ENCODE peak calls at places on chromosome 12, in eight cellular contexts. One of them, this sample, is unnamed.

GRCh38 chr12:401235-402126 is at the start of gene CCDC77:
- DNase-seq in PC-3: peak; percentile 95
- DNase-seq in left ventricle myocardium inferior: peak; percentile 89
- DNase-seq in OCI-LY7: peak; percentile 96
- DNase-seq in sigmoid colon: peak; percentile 95
- DNase-seq in pancreas: peak; percentile 84
- DNase-seq in testis: peak; percentile 96
- DNase-seq in tibial nerve: peak; percentile 88
- DNase-seq in this sample: peak; percentile 91

GRCh38 chr12:47433876-47434275 is 272.0 kb downstream of the RPAP3 start:
- DNase-seq in testis: no peak
- DNase-seq in PC-3: peak; percentile 5
- DNase-seq in OCI-LY7: no peak
- DNase-seq in left ventricle myocardium inferior: no peak
- DNase-seq in sigmoid colon: no peak
- DNase-seq in tibial nerve: no peak
- DNase-seq in pancreas: no peak
- DNase-seq in this sample: no peak

GRCh38 chr12:1922075-1922709 is 3.7 kb upstream of the CACNA2D4 start:
- DNase-seq in sigmoid colon: peak; percentile 58
- DNase-seq in left ventricle myocardium inferior: no peak
- DNase-seq in testis: peak; percentile 82
- DNase-seq in PC-3: no peak
- DNase-seq in tibial nerve: no peak
- DNase-seq in pancreas: no peak
- DNase-seq in OCI-LY7: peak; percentile 27
- DNase-seq in this sample: no peak

GRCh38 chr12:115998119-115998633 is 279.3 kb downstream of the MED13L start:
- DNase-seq in OCI-LY7: peak; percentile 50
- DNase-seq in testis: no peak
- DNase-seq in PC-3: peak; percentile 81
- DNase-seq in tibial nerve: no peak
- DNase-seq in left ventricle myocardium inferior: no peak
- DNase-seq in sigmoid colon: no peak
- DNase-seq in pancreas: no peak
- DNase-seq in this sample: no peak

GRCh38 chr12:5874514-5874913 is 70.5 kb downstream of the ANO2 start:
- DNase-seq in sigmoid colon: no peak
- DNase-seq in left ventricle myocardium inferior: no peak
- DNase-seq in PC-3: no peak
- DNase-seq in tibial nerve: no peak
- DNase-seq in pancreas: no peak
- DNase-seq in OCI-LY7: no peak
- DNase-seq in testis: no peak
- DNase-seq in this sample: no peak

GRCh38 chr12:131287938-131288797 is 334.5 kb downstream of the ADGRD1 start:
- DNase-seq in OCI-LY7: no peak
- DNase-seq in pancreas: no peak
- DNase-seq in tibial nerve: peak; percentile 4
- DNase-seq in sigmoid colon: peak; percentile 34
- DNase-seq in PC-3: no peak
- DNase-seq in left ventricle myocardium inferior: no peak
- DNase-seq in testis: peak; percentile 8
- DNase-seq in this sample: no peak

GRCh38 chr12:108234155-108234554 is 105.0 kb downstream of the CMKLR1 start:
- DNase-seq in PC-3: no peak
- DNase-seq in pancreas: no peak
- DNase-seq in sigmoid colon: no peak
- DNase-seq in testis: peak; percentile 16
- DNase-seq in left ventricle myocardium inferior: no peak
- DNase-seq in OCI-LY7: no peak
- DNase-seq in tibial nerve: peak; percentile 34
- DNase-seq in this sample: no peak

GRCh38 chr12:28258998-28259397 is 68.7 kb downstream of the CCDC91 start:
- DNase-seq in tibial nerve: no peak
- DNase-seq in testis: no peak
- DNase-seq in pancreas: no peak
- DNase-seq in OCI-LY7: no peak
- DNase-seq in left ventricle myocardium inferior: no peak
- DNase-seq in sigmoid colon: no peak
- DNase-seq in PC-3: peak; percentile 12
- DNase-seq in this sample: no peak

GRCh38 chr12:546265-546919 is 86.7 kb downstream of the B4GALNT3 start:
- DNase-seq in left ventricle myocardium inferior: no peak
- DNase-seq in sigmoid colon: no peak
- DNase-seq in tibial nerve: no peak
- DNase-seq in pancreas: no peak
- DNase-seq in OCI-LY7: no peak
- DNase-seq in testis: peak; percentile 32
- DNase-seq in PC-3: no peak
- DNase-seq in this sample: no peak

GRCh38 chr12:91920276-91920675 is 225.4 kb downstream of the BTG1 start:
- DNase-seq in sigmoid colon: no peak
- DNase-seq in OCI-LY7: no peak
- DNase-seq in tibial nerve: no peak
- DNase-seq in pancreas: no peak
- DNase-seq in PC-3: peak; percentile 44
- DNase-seq in left ventricle myocardium inferior: no peak
- DNase-seq in testis: no peak
- DNase-seq in this sample: no peak

GRCh38 chr12:124700810-124701594 is 133.6 kb upstream of the NCOR2 start:
- DNase-seq in PC-3: peak; percentile 30
- DNase-seq in pancreas: peak; percentile 21
- DNase-seq in OCI-LY7: no peak
- DNase-seq in tibial nerve: peak; percentile 36
- DNase-seq in sigmoid colon: no peak
- DNase-seq in left ventricle myocardium inferior: no peak
- DNase-seq in testis: peak; percentile 74
- DNase-seq in this sample: no peak

GRCh38 chr12:130713581-130713991 is 2.5 kb downstream of the RIMBP2 start:
- DNase-seq in left ventricle myocardium inferior: no peak
- DNase-seq in sigmoid colon: peak; percentile 56
- DNase-seq in tibial nerve: no peak
- DNase-seq in pancreas: no peak
- DNase-seq in PC-3: no peak
- DNase-seq in testis: peak; percentile 22
- DNase-seq in OCI-LY7: no peak
- DNase-seq in this sample: no peak

GRCh38 chr12:132227156-132227555 is 82.9 kb downstream of the NOC4L start:
- DNase-seq in pancreas: no peak
- DNase-seq in sigmoid colon: peak; percentile 28
- DNase-seq in tibial nerve: no peak
- DNase-seq in left ventricle myocardium inferior: no peak
- DNase-seq in PC-3: no peak
- DNase-seq in testis: no peak
- DNase-seq in OCI-LY7: no peak
- DNase-seq in this sample: no peak

GRCh38 chr12:107196681-107197080 is 103.3 kb upstream of the CRY1 start:
- DNase-seq in testis: no peak
- DNase-seq in PC-3: peak; percentile 51
- DNase-seq in tibial nerve: no peak
- DNase-seq in pancreas: no peak
- DNase-seq in OCI-LY7: no peak
- DNase-seq in left ventricle myocardium inferior: no peak
- DNase-seq in sigmoid colon: no peak
- DNase-seq in this sample: no peak

GRCh38 chr12:100199347-100200136 is 1.1 kb upstream of the ACTR6 start:
- DNase-seq in left ventricle myocardium inferior: peak; percentile 66
- DNase-seq in tibial nerve: no peak
- DNase-seq in OCI-LY7: peak; percentile 86
- DNase-seq in PC-3: peak; percentile 71
- DNase-seq in sigmoid colon: peak; percentile 83
- DNase-seq in testis: peak; percentile 82
- DNase-seq in pancreas: peak; percentile 78
- DNase-seq in this sample: peak; percentile 71

GRCh38 chr12:100199023-100199346 is 1.6 kb upstream of the ACTR6 start:
- DNase-seq in left ventricle myocardium inferior: no peak
- DNase-seq in sigmoid colon: no peak
- DNase-seq in OCI-LY7: peak; percentile 18
- DNase-seq in testis: no peak
- DNase-seq in PC-3: no peak
- DNase-seq in pancreas: no peak
- DNase-seq in tibial nerve: no peak
- DNase-seq in this sample: no peak

GRCh38 chr12:100201604-100202423 is 1.2 kb downstream of the ACTR6 start:
- DNase-seq in OCI-LY7: no peak
- DNase-seq in testis: no peak
- DNase-seq in tibial nerve: no peak
- DNase-seq in PC-3: no peak
- DNase-seq in sigmoid colon: no peak
- DNase-seq in pancreas: no peak
- DNase-seq in left ventricle myocardium inferior: no peak
- DNase-seq in this sample: no peak

GRCh38 chr12:100197486-100197885 is 3.1 kb upstream of the ACTR6 start:
- DNase-seq in OCI-LY7: no peak
- DNase-seq in PC-3: peak; percentile 74
- DNase-seq in sigmoid colon: no peak
- DNase-seq in tibial nerve: no peak
- DNase-seq in pancreas: no peak
- DNase-seq in left ventricle myocardium inferior: no peak
- DNase-seq in testis: no peak
- DNase-seq in this sample: no peak

GRCh38 chr12:100200450-100201181 is at the start of gene ACTR6:
- DNase-seq in tibial nerve: peak; percentile 97
- DNase-seq in left ventricle myocardium inferior: peak; percentile 95
- DNase-seq in sigmoid colon: peak; percentile 96
- DNase-seq in PC-3: peak; percentile 99
- DNase-seq in testis: peak; percentile 98
- DNase-seq in OCI-LY7: peak; percentile 97
- DNase-seq in pancreas: peak; percentile 93
- DNase-seq in this sample: peak; percentile 98
- TF ChIP-seq CTCF in tibial nerve: peak; percentile 25
- TF ChIP-seq CTCF in left ventricle myocardium inferior: no peak
- TF ChIP-seq CTCF in sigmoid colon: no peak
- TF ChIP-seq CTCF in PC-3: no peak
- TF ChIP-seq CTCF in testis: no peak
- TF ChIP-seq CTCF in OCI-LY7: no peak
- TF ChIP-seq CTCF in pancreas: no peak
- TF ChIP-seq CTCF in this sample: no peak

GRCh38 chr12:51390457-51391046 is 654 bp downstream of the GALNT6 start:
- DNase-seq in left ventricle myocardium inferior: no peak
- DNase-seq in sigmoid colon: no peak
- DNase-seq in pancreas: no peak
- DNase-seq in OCI-LY7: no peak
- DNase-seq in tibial nerve: no peak
- DNase-seq in testis: no peak
- DNase-seq in PC-3: peak; percentile 14
- DNase-seq in this sample: no peak
- H3K9me3 ChIP-seq in left ventricle myocardium inferior: no peaks in the 10 kb centered on the region
- H3K9me3 ChIP-seq in sigmoid colon: no peaks in the 10 kb centered on the region
- H3K9me3 ChIP-seq in pancreas: no peaks in the 10 kb centered on the region
- H3K9me3 ChIP-seq in OCI-LY7: no peaks in the 10 kb centered on the region
- H3K9me3 ChIP-seq in tibial nerve: no peaks in the 10 kb centered on the region
- H3K9me3 ChIP-seq in testis: no peaks in the 10 kb centered on the region
- H3K9me3 ChIP-seq in PC-3: no peaks in the 10 kb centered on the region
- H3K9me3 ChIP-seq in this sample: no peaks in the 10 kb centered on the region

DNA sequence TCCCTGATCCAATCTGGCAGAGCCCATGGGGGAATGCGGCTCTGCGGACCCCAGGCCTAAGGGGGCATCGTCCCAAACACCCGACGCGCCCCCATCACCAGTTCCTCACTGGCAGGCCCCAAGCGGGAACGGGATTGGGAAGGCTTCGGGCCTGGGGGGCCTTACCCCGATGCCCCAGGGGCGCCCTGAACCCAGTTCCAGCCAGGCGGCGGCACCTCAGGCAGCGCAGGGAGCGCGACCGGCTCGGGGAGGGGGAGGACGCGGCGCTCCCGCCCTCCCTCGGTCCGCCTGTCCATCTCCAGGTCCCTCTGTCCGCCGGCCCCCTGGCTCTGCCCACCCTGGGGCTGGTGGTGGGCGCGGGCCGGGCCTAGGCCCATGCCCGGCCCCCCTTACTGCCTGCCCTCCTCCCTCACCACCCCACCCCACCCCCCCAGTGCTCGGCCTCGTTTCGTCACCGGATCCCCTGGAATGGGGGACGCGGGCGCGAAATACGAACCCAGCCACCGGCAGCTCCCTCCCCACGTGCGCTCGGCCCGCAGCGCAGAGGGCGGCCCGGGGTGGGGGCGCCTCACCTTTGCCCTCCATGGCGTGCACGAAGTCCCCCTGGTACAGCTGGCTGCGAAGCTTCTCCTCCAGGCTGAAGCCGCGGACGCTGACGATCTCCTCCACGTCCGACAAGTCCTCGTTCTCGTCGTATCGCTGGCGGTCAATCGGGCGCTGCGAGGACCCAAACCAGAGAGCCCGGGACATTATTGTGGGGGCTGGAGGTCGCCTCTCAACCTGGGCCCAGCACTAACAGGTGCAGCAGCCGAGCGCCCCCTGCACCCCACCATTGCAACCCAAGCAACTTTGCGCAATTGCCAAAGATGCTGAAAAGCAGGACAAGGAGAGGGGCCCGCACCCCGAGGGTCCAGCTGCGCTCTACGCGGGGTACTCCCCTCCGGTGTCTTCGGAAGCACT is 2.3 kb downstream of the KDM2B start:
- DNase-seq in sigmoid colon: peak; percentile 74
- DNase-seq in tibial nerve: peak; percentile 19
- DNase-seq in testis: no peak
- DNase-seq in OCI-LY7: peak; percentile 24
- DNase-seq in PC-3: no peak
- DNase-seq in pancreas: peak; percentile 12
- DNase-seq in left ventricle myocardium inferior: peak; percentile 21
- DNase-seq in this sample: no peak
- TF ChIP-seq CTCF in sigmoid colon: no peak
- TF ChIP-seq CTCF in tibial nerve: no peak
- TF ChIP-seq CTCF in testis: no peak
- TF ChIP-seq CTCF in OCI-LY7: peak; percentile 46
- TF ChIP-seq CTCF in PC-3: no peak
- TF ChIP-seq CTCF in pancreas: no peak
- TF ChIP-seq CTCF in left ventricle myocardium inferior: no peak
- TF ChIP-seq CTCF in this sample: no peak

GRCh38 chr12:34372003-34372402 is 349.7 kb downstream of the ALG10 start:
- DNase-seq in PC-3: no peak
- DNase-seq in OCI-LY7: no peak
- DNase-seq in pancreas: no peak
- DNase-seq in sigmoid colon: no peak
- DNase-seq in left ventricle myocardium inferior: no peak
- DNase-seq in tibial nerve: no peak
- DNase-seq in testis: no peak
- DNase-seq in this sample: no peak

GRCh38 chr12:34373926-34374325 is 351.6 kb downstream of the ALG10 start:
- DNase-seq in OCI-LY7: no peak
- DNase-seq in tibial nerve: no peak
- DNase-seq in sigmoid colon: no peak
- DNase-seq in PC-3: no peak
- DNase-seq in pancreas: no peak
- DNase-seq in left ventricle myocardium inferior: no peak
- DNase-seq in testis: no peak
- DNase-seq in this sample: no peak

GRCh38 chr12:34368079-34368478 is 345.8 kb downstream of the ALG10 start:
- DNase-seq in OCI-LY7: no peak
- DNase-seq in left ventricle myocardium inferior: no peak
- DNase-seq in sigmoid colon: no peak
- DNase-seq in pancreas: no peak
- DNase-seq in testis: no peak
- DNase-seq in PC-3: no peak
- DNase-seq in tibial nerve: no peak
- DNase-seq in this sample: no peak

GRCh38 chr12:34376133-34376799 is 354.0 kb downstream of the ALG10 start:
- DNase-seq in OCI-LY7: no peak
- DNase-seq in testis: no peak
- DNase-seq in sigmoid colon: no peak
- DNase-seq in pancreas: no peak
- DNase-seq in tibial nerve: no peak
- DNase-seq in left ventricle myocardium inferior: no peak
- DNase-seq in PC-3: peak; percentile 4
- DNase-seq in this sample: no peak

GRCh38 chr12:34371050-34371449 is 348.8 kb downstream of the ALG10 start:
- DNase-seq in left ventricle myocardium inferior: no peak
- DNase-seq in tibial nerve: no peak
- DNase-seq in OCI-LY7: no peak
- DNase-seq in pancreas: no peak
- DNase-seq in sigmoid colon: no peak
- DNase-seq in testis: no peak
- DNase-seq in PC-3: no peak
- DNase-seq in this sample: no peak
- H3K9me3 ChIP-seq in left ventricle myocardium inferior: peaks cover 99% of the 10 kb centered on the region
- H3K9me3 ChIP-seq in tibial nerve: no peaks in the 10 kb centered on the region
- H3K9me3 ChIP-seq in OCI-LY7: no peaks in the 10 kb centered on the region
- H3K9me3 ChIP-seq in pancreas: no peaks in the 10 kb centered on the region
- H3K9me3 ChIP-seq in sigmoid colon: peaks cover 39% of the 10 kb centered on the region
- H3K9me3 ChIP-seq in testis: no peaks in the 10 kb centered on the region
- H3K9me3 ChIP-seq in PC-3: no peaks in the 10 kb centered on the region
- H3K9me3 ChIP-seq in this sample: peaks cover 37% of the 10 kb centered on the region